ENCODE peak calls at places on chromosomes 1 and 21, in five cellular contexts. One of them, this sample, is unnamed. For H3K4me1 and H3K9me3, the result is how much of the 10 kb centered on the place peaks cover.

GRCh38 chr1:12640237-12640957 is 3.5 kb upstream of the AADACL4 start:
- DNase-seq in fibroblast of lung: no peak
- DNase-seq in DND-41: no peak
- DNase-seq in astrocyte: peak
- DNase-seq in neural progenitor cell: no peak
- DNase-seq in this sample: peak

GRCh38 chr1:180916771-180917170 is 4.1 kb downstream of the KIAA1614 start:
- DNase-seq in fibroblast of lung: no peak
- DNase-seq in DND-41: no peak
- DNase-seq in astrocyte: no peak
- DNase-seq in neural progenitor cell: no peak
- DNase-seq in this sample: no peak

GRCh38 chr1:205183676-205184335 is 27.7 kb downstream of the DSTYK start:
- DNase-seq in fibroblast of lung: no peak
- DNase-seq in DND-41: peak
- DNase-seq in astrocyte: peak
- DNase-seq in neural progenitor cell: no peak
- DNase-seq in this sample: peak

GRCh38 chr1:44059956-44060355 is 28.7 kb upstream of the SLC6A9 start:
- DNase-seq in fibroblast of lung: no peak
- DNase-seq in DND-41: no peak
- DNase-seq in astrocyte: no peak
- DNase-seq in neural progenitor cell: no peak
- DNase-seq in this sample: no peak

GRCh38 chr1:65264197-65264929 is 45.0 kb upstream of the DNAJC6 start:
- DNase-seq in fibroblast of lung: peak
- DNase-seq in DND-41: no peak
- DNase-seq in astrocyte: peak
- DNase-seq in neural progenitor cell: peak
- DNase-seq in this sample: peak

GRCh38 chr1:66732407-66733166 is 19.7 kb upstream of the DYNLT5 start:
- DNase-seq in fibroblast of lung: no peak
- DNase-seq in DND-41: no peak
- DNase-seq in astrocyte: no peak
- DNase-seq in neural progenitor cell: no peak
- DNase-seq in this sample: peak

GRCh38 chr1:111776861-111777260 is 21.2 kb downstream of the DDX20 start:
- DNase-seq in fibroblast of lung: no peak
- DNase-seq in DND-41: no peak
- DNase-seq in astrocyte: no peak
- DNase-seq in neural progenitor cell: no peak
- DNase-seq in this sample: no peak

GRCh38 chr1:183155939-183156338 is 30.1 kb upstream of the LAMC2 start:
- DNase-seq in fibroblast of lung: peak
- DNase-seq in DND-41: no peak
- DNase-seq in astrocyte: no peak
- DNase-seq in neural progenitor cell: no peak
- DNase-seq in this sample: no peak

GRCh38 chr1:29166291-29166878 is 15.3 kb downstream of the SRSF4 start:
- DNase-seq in fibroblast of lung: no peak
- DNase-seq in DND-41: peak
- DNase-seq in astrocyte: no peak
- DNase-seq in neural progenitor cell: no peak
- DNase-seq in this sample: peak

GRCh38 chr1:245516178-245516829 is 361.5 kb downstream of the KIF26B start:
- DNase-seq in fibroblast of lung: peak
- DNase-seq in DND-41: no peak
- DNase-seq in astrocyte: peak
- DNase-seq in neural progenitor cell: peak
- DNase-seq in this sample: no peak

GRCh38 chr1:200867018-200867811 is 5.6 kb upstream of the GPR25 start:
- DNase-seq in fibroblast of lung: peak
- DNase-seq in DND-41: no peak
- DNase-seq in astrocyte: peak
- DNase-seq in neural progenitor cell: no peak
- DNase-seq in this sample: no peak

GRCh38 chr1:200038987-200039848 is 11.7 kb downstream of the NR5A2 start:
- DNase-seq in fibroblast of lung: no peak
- DNase-seq in DND-41: no peak
- DNase-seq in astrocyte: no peak
- DNase-seq in neural progenitor cell: peak
- DNase-seq in this sample: peak

GRCh38 chr1:25796807-25797458 is 3.1 kb upstream of the SELENON start:
- DNase-seq in fibroblast of lung: peak
- DNase-seq in DND-41: peak
- DNase-seq in astrocyte: peak
- DNase-seq in neural progenitor cell: peak
- DNase-seq in this sample: peak

GRCh38 chr1:113981962-113982931 is 3.0 kb downstream of the OLFML3 start:
- DNase-seq in fibroblast of lung: peak
- DNase-seq in DND-41: no peak
- DNase-seq in astrocyte: peak
- DNase-seq in neural progenitor cell: no peak
- DNase-seq in this sample: peak

GRCh38 chr1:215052656-215053055 is 29.9 kb upstream of the KCNK2 start:
- DNase-seq in fibroblast of lung: peak
- DNase-seq in DND-41: no peak
- DNase-seq in astrocyte: peak
- DNase-seq in neural progenitor cell: no peak
- DNase-seq in this sample: peak

GRCh38 chr1:40305451-40305850 is 11.6 kb downstream of the COL9A2 start:
- DNase-seq in fibroblast of lung: no peak
- DNase-seq in DND-41: no peak
- DNase-seq in astrocyte: no peak
- DNase-seq in neural progenitor cell: peak
- DNase-seq in this sample: peak

GRCh38 chr1:156247460-156248322 is at the start of gene PAQR6:
- DNase-seq in fibroblast of lung: no peak
- DNase-seq in DND-41: no peak
- DNase-seq in astrocyte: no peak
- DNase-seq in neural progenitor cell: peak
- DNase-seq in this sample: peak

GRCh38 chr1:5765465-5765864 is 226.8 kb downstream of the NPHP4 start:
- DNase-seq in fibroblast of lung: no peak
- DNase-seq in DND-41: no peak
- DNase-seq in astrocyte: no peak
- DNase-seq in neural progenitor cell: no peak
- DNase-seq in this sample: no peak

GRCh38 chr1:151837197-151837596 is 2.4 kb downstream of the C2CD4D start:
- DNase-seq in fibroblast of lung: no peak
- DNase-seq in DND-41: peak
- DNase-seq in astrocyte: no peak
- DNase-seq in neural progenitor cell: no peak
- DNase-seq in this sample: no peak

GRCh38 chr1:60922304-60922703 is 160.1 kb upstream of the NFIA start:
- DNase-seq in fibroblast of lung: peak
- DNase-seq in DND-41: no peak
- DNase-seq in astrocyte: no peak
- DNase-seq in neural progenitor cell: no peak
- DNase-seq in this sample: no peak

GRCh38 chr1:205563927-205564441 is 59.5 kb downstream of the CDK18 start:
- DNase-seq in fibroblast of lung: no peak
- DNase-seq in DND-41: no peak
- DNase-seq in astrocyte: no peak
- DNase-seq in neural progenitor cell: no peak
- DNase-seq in this sample: no peak

GRCh38 chr1:224273651-224274050 is 56.3 kb downstream of the NVL start:
- DNase-seq in fibroblast of lung: peak
- DNase-seq in DND-41: no peak
- DNase-seq in astrocyte: peak
- DNase-seq in neural progenitor cell: no peak
- DNase-seq in this sample: peak

GRCh38 chr1:55877440-55878232 is 662.5 kb upstream of the USP24 start:
- DNase-seq in fibroblast of lung: peak
- DNase-seq in DND-41: no peak
- DNase-seq in astrocyte: no peak
- DNase-seq in neural progenitor cell: no peak
- DNase-seq in this sample: no peak

GRCh38 chr1:175960169-175960568 is 216.8 kb upstream of the TNR start:
- DNase-seq in fibroblast of lung: no peak
- DNase-seq in DND-41: no peak
- DNase-seq in astrocyte: no peak
- DNase-seq in neural progenitor cell: no peak
- DNase-seq in this sample: no peak

GRCh38 chr1:167060141-167061072 is 29.8 kb downstream of the GPA33 start:
- DNase-seq in fibroblast of lung: no peak
- DNase-seq in DND-41: no peak
- DNase-seq in astrocyte: no peak
- DNase-seq in neural progenitor cell: peak
- DNase-seq in this sample: peak

GRCh38 chr1:50271968-50272578 is 151.2 kb downstream of the DMRTA2 start:
- DNase-seq in fibroblast of lung: no peak
- DNase-seq in DND-41: peak
- DNase-seq in astrocyte: no peak
- DNase-seq in neural progenitor cell: peak
- DNase-seq in this sample: peak

GRCh38 chr1:66294692-66295384 is 239.1 kb upstream of the SGIP1 start:
- DNase-seq in fibroblast of lung: peak
- DNase-seq in DND-41: no peak
- DNase-seq in astrocyte: peak
- DNase-seq in neural progenitor cell: no peak
- DNase-seq in this sample: peak

GRCh38 chr1:67570473-67571143 is 114.4 kb upstream of the GADD45A start:
- DNase-seq in fibroblast of lung: peak
- DNase-seq in DND-41: no peak
- DNase-seq in astrocyte: peak
- DNase-seq in neural progenitor cell: no peak
- DNase-seq in this sample: peak

GRCh38 chr1:145972580-145972979 is 8.1 kb downstream of the POLR3GL start:
- DNase-seq in fibroblast of lung: no peak
- DNase-seq in DND-41: no peak
- DNase-seq in astrocyte: no peak
- DNase-seq in neural progenitor cell: no peak
- DNase-seq in this sample: no peak

GRCh38 chr1:234983554-234983911 is 145.1 kb downstream of the TOMM20 start:
- DNase-seq in fibroblast of lung: no peak
- DNase-seq in DND-41: no peak
- DNase-seq in astrocyte: no peak
- DNase-seq in neural progenitor cell: no peak
- DNase-seq in this sample: no peak

GRCh38 chr1:203791498-203791897 is 3.9 kb upstream of the ZBED6 start:
- DNase-seq in fibroblast of lung: no peak
- DNase-seq in DND-41: no peak
- DNase-seq in astrocyte: no peak
- DNase-seq in neural progenitor cell: no peak
- DNase-seq in this sample: peak

GRCh38 chr1:37926061-37926924 is 20.6 kb downstream of the INPP5B start:
- DNase-seq in fibroblast of lung: no peak
- DNase-seq in DND-41: no peak
- DNase-seq in astrocyte: no peak
- DNase-seq in neural progenitor cell: no peak
- DNase-seq in this sample: no peak

DNA sequence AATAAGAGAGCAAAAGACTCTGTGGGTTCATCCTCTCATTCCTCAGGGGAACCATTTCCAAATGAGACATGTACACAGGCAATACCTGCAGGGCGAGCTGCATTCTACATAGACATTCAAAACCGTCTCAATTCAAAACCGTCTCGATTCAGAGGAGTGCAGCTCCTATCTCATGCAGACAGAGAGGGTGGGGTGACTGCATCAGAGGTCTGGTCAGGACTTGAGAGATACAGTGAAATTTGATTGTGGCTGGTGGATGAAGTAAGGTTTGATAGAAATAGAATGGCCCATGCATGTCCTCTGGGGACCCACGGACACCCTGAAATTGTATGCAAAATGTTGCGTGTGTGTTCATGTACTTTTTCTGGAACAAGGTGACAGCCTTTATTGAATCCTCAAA is 27.3 kb downstream of the TEX35 start:
- DNase-seq in fibroblast of lung: no peak
- DNase-seq in DND-41: no peak
- DNase-seq in astrocyte: no peak
- DNase-seq in neural progenitor cell: no peak
- DNase-seq in this sample: peak
- H3K4me1 ChIP-seq in fibroblast of lung: under half
- H3K4me1 ChIP-seq in DND-41: under half
- H3K4me1 ChIP-seq in astrocyte: half or more
- H3K4me1 ChIP-seq in neural progenitor cell: under half
- H3K4me1 ChIP-seq in this sample: half or more

DNA sequence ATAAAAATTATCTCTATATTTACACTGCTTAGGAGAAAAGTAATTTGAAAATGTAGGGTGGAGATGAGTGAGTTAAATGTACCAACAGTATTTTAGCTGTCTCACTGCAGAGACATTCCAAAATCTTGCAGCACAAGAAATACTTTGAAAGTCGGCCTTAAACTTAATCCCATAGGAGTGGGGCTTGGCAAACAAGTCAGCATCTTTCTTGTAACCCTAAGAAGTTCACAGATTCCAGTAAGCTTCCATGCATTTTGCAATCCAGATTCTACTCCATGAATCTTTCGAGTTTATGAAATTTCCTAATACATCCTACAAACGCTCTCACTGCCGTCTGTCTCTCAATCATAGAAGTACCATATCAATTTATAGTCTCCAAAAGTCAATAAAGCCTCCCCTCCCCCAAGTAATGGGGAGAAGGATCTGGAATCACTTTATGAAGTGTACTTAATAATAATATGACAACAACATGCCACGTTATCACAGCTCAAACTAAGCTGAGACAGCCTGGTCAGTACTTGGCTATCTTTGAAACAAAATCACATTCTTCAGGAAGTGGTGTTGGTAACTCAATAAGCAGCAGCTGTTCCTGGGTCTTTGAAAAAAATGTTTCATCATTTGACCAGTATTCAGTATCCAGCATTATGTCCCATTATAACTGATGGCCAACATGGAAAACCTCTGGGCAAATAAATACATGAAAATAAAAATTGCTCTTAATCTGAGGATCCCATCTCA is 317.4 kb upstream of the RUNX1 start:
- DNase-seq in fibroblast of lung: peak
- DNase-seq in DND-41: no peak
- DNase-seq in astrocyte: peak
- DNase-seq in neural progenitor cell: no peak
- DNase-seq in this sample: peak
- H3K9ac ChIP-seq in fibroblast of lung: no peak
- H3K9ac ChIP-seq in DND-41: no peak
- H3K9ac ChIP-seq in astrocyte: no peak
- H3K9ac ChIP-seq in neural progenitor cell: no peak
- H3K9ac ChIP-seq in this sample: peak

GRCh38 chr21:33334824-33335223 is 10.1 kb downstream of the IFNAR1 start:
- DNase-seq in fibroblast of lung: no peak
- DNase-seq in DND-41: no peak
- DNase-seq in astrocyte: no peak
- DNase-seq in neural progenitor cell: no peak
- DNase-seq in this sample: peak
- H3K9me3 ChIP-seq in fibroblast of lung: under half
- H3K9me3 ChIP-seq in DND-41: under half
- H3K9me3 ChIP-seq in astrocyte: under half
- H3K9me3 ChIP-seq in neural progenitor cell: under half
- H3K9me3 ChIP-seq in this sample: under half

GRCh38 chr1:2314803-2315710 is 76.3 kb downstream of the MORN1 start:
- DNase-seq in fibroblast of lung: peak
- DNase-seq in DND-41: peak
- DNase-seq in astrocyte: no peak
- DNase-seq in neural progenitor cell: peak
- DNase-seq in this sample: peak
- H3K4me1 ChIP-seq in fibroblast of lung: under half
- H3K4me1 ChIP-seq in DND-41: under half
- H3K4me1 ChIP-seq in astrocyte: under half
- H3K4me1 ChIP-seq in neural progenitor cell: under half
- H3K4me1 ChIP-seq in this sample: under half

This sample was measured in GM23248.